ENCODE peak calls at places on chromosomes 5 and 9, in six cellular contexts. G is GM23248, B is PC-3, N is SK-N-SH, J is Karpas-422, Z is mesenchymal stem cell. I is an unnamed sample.

GRCh38 chr5:76372320-76373054 is 30.6 kb upstream of the IQGAP2 start:
- DNase-seq in Z (peak; percentile 96), G (peak; percentile 92), J (no peak), B (peak; percentile 90), N (peak; percentile 27), I (no peak)

GRCh38 chr9:71326360-71326759 is 204.9 kb upstream of the TRPM3 start:
- DNase-seq in G (no peak), Z (no peak), N (no peak), J (no peak), B (peak; percentile 73), I (no peak)

GRCh38 chr5:4730279-4730678 is 409.9 kb upstream of the ADAMTS16 start:
- DNase-seq in N (no peak), J (no peak), B (no peak), Z (no peak), G (no peak), I (no peak)

GRCh38 chr5:151598984-151599383 is 7.9 kb upstream of the FAT2 start:
- DNase-seq in J (no peak), Z (no peak), B (peak; percentile 74), N (no peak), G (no peak), I (no peak)

GRCh38 chr5:161373345-161373707 is 173.2 kb downstream of the GABRB2 start:
- DNase-seq in B (no peak), G (no peak), Z (no peak), J (no peak), N (no peak), I (no peak)

GRCh38 chr5:41363343-41363986 is 146.9 kb downstream of the PLCXD3 start:
- DNase-seq in G (no peak), J (no peak), N (no peak), B (no peak), Z (no peak), I (no peak)

GRCh38 chr5:171269717-171270116 is 39.3 kb upstream of the TLX3 start:
- DNase-seq in Z (peak; percentile 81), G (peak; percentile 82), N (no peak), B (no peak), J (no peak), I (no peak)

GRCh38 chr5:67673618-67674017 is 477.0 kb upstream of the CD180 start:
- DNase-seq in N (no peak), B (no peak), G (no peak), J (no peak), Z (no peak), I (no peak)

GRCh38 chr9:121743441-121744001 is 92.1 kb downstream of the DAB2IP start:
- DNase-seq in Z (peak; percentile 93), B (peak; percentile 82), J (no peak), G (peak; percentile 93), N (peak; percentile 94), I (peak; percentile 94)

GRCh38 chr9:123360161-123361085 is 4.4 kb downstream of the CRB2 start:
- DNase-seq in G (no peak), Z (peak; percentile 76), B (no peak), J (peak; percentile 84), N (peak; percentile 85), I (peak; percentile 98)

GRCh38 chr9:36166150-36166927 is 2.8 kb upstream of the CCIN start:
- DNase-seq in N (peak; percentile 96), Z (peak; percentile 80), J (peak; percentile 86), G (peak; percentile 92), B (peak; percentile 83), I (peak; percentile 86)

GRCh38 chr9:135858491-135859185 is 48.7 kb downstream of the CAMSAP1 start:
- DNase-seq in N (no peak), B (peak; percentile 12), J (no peak), G (peak; percentile 39), Z (no peak), I (no peak)

GRCh38 chr5:172008689-172009141 is 2.3 kb upstream of the FBXW11 start:
- DNase-seq in G (peak; percentile 45), J (no peak), Z (no peak), B (no peak), N (no peak), I (peak; percentile 22)

GRCh38 chr5:89008291-89008690 is 125.3 kb upstream of the MEF2C start:
- DNase-seq in B (no peak), Z (no peak), J (no peak), G (no peak), N (no peak), I (no peak)

GRCh38 chr5:89005990-89006389 is 123.0 kb upstream of the MEF2C start:
- DNase-seq in J (no peak), N (no peak), G (no peak), B (no peak), Z (no peak), I (no peak)

GRCh38 chr5:89004379-89004778 is 121.4 kb upstream of the MEF2C start:
- DNase-seq in B (no peak), G (no peak), N (no peak), J (no peak), Z (no peak), I (no peak)

GRCh38 chr5:88999853-89000252 is 116.9 kb upstream of the MEF2C start:
- DNase-seq in B (no peak), N (no peak), Z (no peak), G (no peak), J (no peak), I (no peak)

DNA sequence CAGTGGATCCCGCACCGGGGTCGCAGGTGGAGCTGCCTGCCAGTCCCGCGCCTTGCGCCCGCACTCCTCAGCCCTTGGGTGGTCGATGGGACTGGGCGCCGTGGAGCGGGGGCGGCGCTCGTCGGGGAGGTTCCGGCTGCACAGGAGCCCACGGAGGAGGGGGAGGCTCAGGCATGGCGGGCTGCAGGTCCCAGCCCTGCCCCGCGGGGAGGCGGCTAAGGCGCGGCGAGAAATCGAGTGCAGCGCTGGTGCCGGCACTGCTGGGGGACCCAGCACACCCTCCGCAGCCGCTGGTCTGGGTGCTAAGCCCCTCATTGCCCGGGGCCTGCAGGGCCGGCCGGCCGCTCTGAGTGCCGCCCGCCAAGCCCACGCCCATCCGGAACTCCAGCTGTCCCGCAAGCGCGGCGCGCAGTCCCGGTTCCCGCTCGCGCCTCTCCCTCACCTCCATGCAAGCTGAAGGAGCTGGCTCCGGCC is 120.6 kb upstream of the MEF2C start:
- DNase-seq in G (no peak), Z (no peak), J (no peak), N (no peak), B (no peak), I (no peak)
- H3K4me3 ChIP-seq in G (no peak overlapping the region), Z (no peak overlapping the region), J (no peak overlapping the region), N (no peak overlapping the region), B (no peak overlapping the region), I (no peak overlapping the region)

GRCh38 chr9:78626971-78627370 is 330.0 kb downstream of the PSAT1 start:
- DNase-seq in B (no peak), Z (no peak), G (no peak), N (no peak), J (no peak), I (no peak)

GRCh38 chr9:78618735-78619134 is 321.8 kb downstream of the PSAT1 start:
- DNase-seq in G (no peak), Z (no peak), N (no peak), J (no peak), B (no peak), I (no peak)

GRCh38 chr9:78620303-78620702 is 323.4 kb downstream of the PSAT1 start:
- DNase-seq in N (no peak), J (no peak), G (peak; percentile 60), B (peak; percentile 52), Z (no peak), I (no peak)

GRCh38 chr9:78620764-78621163 is 323.8 kb downstream of the PSAT1 start:
- DNase-seq in J (no peak), B (peak; percentile 83), Z (no peak), N (no peak), G (peak; percentile 94), I (no peak)

DNA sequence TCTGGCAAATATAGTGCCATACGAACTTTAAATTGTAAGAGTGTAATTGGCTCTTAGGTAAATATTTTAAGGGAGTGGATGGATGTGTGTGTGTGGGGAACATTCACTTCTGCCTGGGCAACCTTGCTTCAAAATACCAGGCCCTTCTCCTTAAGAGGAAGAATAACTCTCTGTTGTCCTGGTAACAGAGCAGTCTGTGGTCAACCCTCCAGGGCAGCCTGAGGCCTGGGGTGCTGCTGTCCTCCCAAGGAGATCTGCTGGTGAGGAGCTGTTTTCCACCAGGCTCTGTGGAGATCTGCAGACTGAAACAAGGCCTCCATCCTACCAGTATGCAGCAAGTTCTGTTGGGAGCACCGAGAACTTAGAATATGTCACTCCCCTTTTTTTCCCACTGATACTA is 325.2 kb downstream of the PSAT1 start:
- DNase-seq in Z (no peak), G (peak; percentile 17), J (no peak), N (no peak), B (no peak), I (no peak)
- H2AFZ ChIP-seq in Z (no peak overlapping the region), G (no peak overlapping the region), J (no peak overlapping the region), N (no peak overlapping the region), B (no peak overlapping the region), I (peak overlapping the region; percentile 53)

GRCh38 chr5:546376-546908 is 22.2 kb upstream of the SLC9A3 start:
- DNase-seq in Z (no peak), G (no peak), J (no peak), B (no peak), N (no peak), I (no peak)

GRCh38 chr5:543755-544674 is 19.8 kb upstream of the SLC9A3 start:
- DNase-seq in B (no peak), N (no peak), Z (no peak), J (peak; percentile 98), G (no peak), I (no peak)

GRCh38 chr5:543351-543750 is 19.1 kb upstream of the SLC9A3 start:
- DNase-seq in J (peak; percentile 64), N (no peak), Z (no peak), G (no peak), B (no peak), I (no peak)

GRCh38 chr5:545641-546375 is 21.6 kb upstream of the SLC9A3 start:
- DNase-seq in Z (no peak), J (no peak), G (no peak), N (no peak), B (no peak), I (no peak)

DNA sequence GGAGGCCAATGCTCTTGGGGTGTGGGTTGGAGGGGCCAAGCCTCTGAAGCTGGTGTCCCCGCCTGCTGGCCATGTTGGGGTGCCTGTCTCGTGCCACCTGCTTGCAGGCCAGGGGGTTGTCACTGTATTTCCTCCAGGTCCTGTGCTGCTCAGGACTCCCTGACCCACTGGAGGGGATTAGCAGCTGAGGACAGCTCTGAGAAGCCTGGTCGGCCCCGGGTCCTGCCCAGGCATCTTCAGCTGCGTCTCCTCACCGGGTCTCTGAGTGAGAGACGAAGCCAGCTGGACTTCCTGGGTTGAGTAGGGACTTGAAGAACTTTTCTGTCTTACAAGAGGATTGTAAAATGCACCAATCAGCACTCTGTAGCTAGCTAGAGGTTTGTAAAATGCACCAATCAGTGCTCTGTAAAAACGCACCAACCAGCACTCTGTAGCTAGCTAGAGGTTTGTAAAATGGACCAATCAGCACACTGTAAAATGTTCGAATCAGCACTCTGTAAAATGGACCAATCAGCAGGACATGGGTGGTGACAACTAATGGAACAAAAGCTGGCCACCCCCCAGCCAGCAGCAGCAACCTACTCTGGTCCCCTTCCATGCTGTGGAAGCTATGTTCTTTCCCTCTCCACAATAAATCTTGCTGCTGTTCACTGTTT is 20.6 kb upstream of the SLC9A3 start:
- DNase-seq in Z (no peak), G (no peak), J (peak; percentile 70), B (no peak), N (no peak), I (no peak)
- H3K4me3 ChIP-seq in Z (no peak overlapping the region), G (no peak overlapping the region), J (peak overlapping the region; percentile 60), B (no peak overlapping the region), N (no peak overlapping the region), I (no peak overlapping the region)

DNA sequence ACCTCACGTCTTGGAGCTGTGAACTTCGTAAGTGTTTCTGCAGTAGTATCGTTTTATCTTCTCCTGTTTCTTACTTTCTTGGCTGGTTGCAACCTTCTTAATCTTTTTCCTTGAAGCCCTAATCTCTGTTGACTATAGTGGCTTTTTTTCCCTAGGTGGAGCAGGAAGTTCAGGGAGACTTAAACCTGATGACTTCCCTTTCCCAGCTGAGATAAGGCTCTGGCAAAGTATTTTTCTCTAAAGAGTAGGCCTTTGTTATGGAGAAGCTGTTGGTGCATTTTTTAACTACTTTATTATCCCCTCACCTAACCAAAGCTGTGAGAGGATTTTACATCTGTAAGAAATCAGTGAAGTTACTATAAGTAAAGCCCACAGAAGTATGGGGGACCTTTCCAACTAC is 723.1 kb upstream of the RIOK2 start:
- DNase-seq in Z (no peak), J (no peak), G (no peak), B (no peak), N (no peak), I (no peak)
- H2AFZ ChIP-seq in Z (no peak overlapping the region), J (no peak overlapping the region), G (no peak overlapping the region), B (no peak overlapping the region), N (no peak overlapping the region), I (no peak overlapping the region)